ENCODE peak calls at places on chromosomes 1 and 21, in four cellular contexts. F, M, Y and R are unnamed samples.
A peak's percentile ranks its signal among the peaks of the same experiment; 100 is the strongest.

GRCh38 chr1:30185809-30186208 is 537.6 kb downstream of the MATN1 start:
- DNase-seq in Y (no peak), F (no peak), M (no peak), R (no peak)

GRCh38 chr1:109959974-109960744 is 24.4 kb upstream of the AHCYL1 start:
- DNase-seq in M (no peak), Y (no peak), F (peak; percentile 78), R (no peak)

GRCh38 chr1:94983343-94983742 is 56.4 kb upstream of the CNN3 start:
- DNase-seq in F (peak; percentile 88), M (no peak), Y (no peak), R (no peak)

GRCh38 chr1:232805269-232806070 is at the start of gene MAP10:
- DNase-seq in F (peak; percentile 71), Y (peak; percentile 77), M (peak; percentile 45), R (peak; percentile 52)

GRCh38 chr1:230068952-230069684 is 2.1 kb downstream of the GALNT2 start:
- DNase-seq in M (no peak), Y (no peak), F (no peak), R (peak; percentile 11)

GRCh38 chr1:10251325-10252103 is 41.1 kb downstream of the KIF1B start:
- DNase-seq in Y (no peak), M (no peak), F (peak; percentile 65), R (no peak)

GRCh38 chr1:7549693-7550161 is 221.4 kb upstream of the VAMP3 start:
- DNase-seq in Y (no peak), F (peak; percentile 35), M (no peak), R (no peak)

GRCh38 chr1:41435570-41436178 is 48.8 kb downstream of the EDN2 start:
- DNase-seq in M (no peak), Y (no peak), F (no peak), R (no peak)

GRCh38 chr1:65176571-65176970 is 28.6 kb downstream of the AK4 start:
- DNase-seq in M (no peak), Y (no peak), F (no peak), R (no peak)

GRCh38 chr21:43986544-43987451 is 25.3 kb upstream of the TRAPPC10 start:
- DNase-seq in M (peak; percentile 51), Y (no peak), F (no peak), R (no peak)

GRCh38 chr1:18091660-18092446 is 15.7 kb upstream of the IGSF21 start:
- DNase-seq in Y (no peak), F (peak; percentile 45), M (no peak), R (no peak)

GRCh38 chr1:175671066-175671465 is 72.3 kb downstream of the TNR start:
- DNase-seq in F (no peak), Y (no peak), M (no peak), R (no peak)

GRCh38 chr1:27879374-27880082 is 7.2 kb downstream of the THEMIS2 start:
- DNase-seq in Y (no peak), M (no peak), F (no peak), R (no peak)

GRCh38 chr1:223820976-223821375 is 24.8 kb downstream of the TP53BP2 start:
- DNase-seq in M (no peak), F (no peak), Y (no peak), R (no peak)

GRCh38 chr1:64933296-64934070 is 32.9 kb downstream of the JAK1 start:
- DNase-seq in Y (no peak), M (no peak), F (peak; percentile 96), R (no peak)

GRCh38 chr1:161994153-161994814 is 29.4 kb downstream of the OLFML2B start:
- DNase-seq in Y (no peak), F (peak; percentile 49), M (peak; percentile 70), R (peak; percentile 75)

GRCh38 chr1:29121951-29122661 is 1.6 kb downstream of the TMEM200B start:
- DNase-seq in M (no peak), F (peak; percentile 14), Y (peak; percentile 37), R (no peak)

GRCh38 chr21:16124397-16125130 is 394.8 kb downstream of the USP25 start:
- DNase-seq in Y (no peak), M (no peak), F (peak; percentile 89), R (no peak)